ENCODE peak calls at places on chromosome 4, in seven cellular contexts. One of them, this sample, is unnamed.

GRCh38 chr4:141763373-141763772 is 127.0 kb downstream of the IL15 start:
- DNase-seq in prostate gland: no peak
- DNase-seq in A549: no peak
- DNase-seq in right cardiac atrium: no peak
- DNase-seq in kidney: no peak
- DNase-seq in heart left ventricle: no peak
- DNase-seq in tibial nerve: no peak
- DNase-seq in this sample: no peak

GRCh38 chr4:108466936-108467902 is 153.2 kb upstream of the RPL34 start:
- DNase-seq in prostate gland: no peak
- DNase-seq in A549: no peak
- DNase-seq in right cardiac atrium: no peak
- DNase-seq in kidney: no peak
- DNase-seq in heart left ventricle: no peak
- DNase-seq in tibial nerve: no peak
- DNase-seq in this sample: no peak

GRCh38 chr4:112063260-112063659 is 82.0 kb upstream of the FAM241A start:
- DNase-seq in prostate gland: no peak
- DNase-seq in A549: no peak
- DNase-seq in right cardiac atrium: no peak
- DNase-seq in kidney: no peak
- DNase-seq in heart left ventricle: no peak
- DNase-seq in tibial nerve: no peak
- DNase-seq in this sample: no peak

GRCh38 chr4:156642161-156642560 is 329.4 kb downstream of the PDGFC start:
- DNase-seq in prostate gland: no peak
- DNase-seq in A549: no peak
- DNase-seq in right cardiac atrium: no peak
- DNase-seq in kidney: no peak
- DNase-seq in heart left ventricle: no peak
- DNase-seq in tibial nerve: no peak
- DNase-seq in this sample: no peak

GRCh38 chr4:47643845-47644244 is 158.8 kb downstream of the ATP10D start:
- DNase-seq in prostate gland: no peak
- DNase-seq in A549: no peak
- DNase-seq in right cardiac atrium: no peak
- DNase-seq in kidney: no peak
- DNase-seq in heart left ventricle: no peak
- DNase-seq in tibial nerve: no peak
- DNase-seq in this sample: no peak

GRCh38 chr4:75547647-75548387 is 8.0 kb upstream of the ODAPH start:
- DNase-seq in prostate gland: no peak
- DNase-seq in A549: peak; percentile 24
- DNase-seq in right cardiac atrium: peak; percentile 74
- DNase-seq in kidney: peak; percentile 76
- DNase-seq in heart left ventricle: peak; percentile 66
- DNase-seq in tibial nerve: peak; percentile 28
- DNase-seq in this sample: no peak

GRCh38 chr4:109294006-109294405 is 8.5 kb downstream of the COL25A1 start:
- DNase-seq in prostate gland: no peak
- DNase-seq in A549: peak; percentile 6
- DNase-seq in right cardiac atrium: no peak
- DNase-seq in kidney: no peak
- DNase-seq in heart left ventricle: peak; percentile 24
- DNase-seq in tibial nerve: no peak
- DNase-seq in this sample: no peak

GRCh38 chr4:67750691-67751090 is 3.5 kb downstream of the GNRHR start:
- DNase-seq in prostate gland: no peak
- DNase-seq in A549: no peak
- DNase-seq in right cardiac atrium: no peak
- DNase-seq in kidney: no peak
- DNase-seq in heart left ventricle: no peak
- DNase-seq in tibial nerve: no peak
- DNase-seq in this sample: no peak

GRCh38 chr4:97139796-97140195 is 1003.5 kb downstream of the STPG2 start:
- DNase-seq in prostate gland: no peak
- DNase-seq in A549: no peak
- DNase-seq in right cardiac atrium: no peak
- DNase-seq in kidney: no peak
- DNase-seq in heart left ventricle: no peak
- DNase-seq in tibial nerve: no peak
- DNase-seq in this sample: no peak

GRCh38 chr4:117134386-117134785 is 49.0 kb upstream of the TRAM1L1 start:
- DNase-seq in prostate gland: no peak
- DNase-seq in A549: peak; percentile 36
- DNase-seq in right cardiac atrium: no peak
- DNase-seq in kidney: no peak
- DNase-seq in heart left ventricle: no peak
- DNase-seq in tibial nerve: no peak
- DNase-seq in this sample: no peak

GRCh38 chr4:8304827-8305695 is 35.5 kb downstream of the HTRA3 start:
- DNase-seq in prostate gland: no peak
- DNase-seq in A549: no peak
- DNase-seq in right cardiac atrium: peak; percentile 30
- DNase-seq in kidney: no peak
- DNase-seq in heart left ventricle: no peak
- DNase-seq in tibial nerve: no peak
- DNase-seq in this sample: no peak

GRCh38 chr4:153247116-153247490 is 42.9 kb downstream of the TRIM2 start:
- DNase-seq in prostate gland: no peak
- DNase-seq in A549: no peak
- DNase-seq in right cardiac atrium: no peak
- DNase-seq in kidney: no peak
- DNase-seq in heart left ventricle: no peak
- DNase-seq in tibial nerve: no peak
- DNase-seq in this sample: no peak
- H3K27ac ChIP-seq in prostate gland: no peak overlapping the region
- H3K27ac ChIP-seq in A549: no peak overlapping the region
- H3K27ac ChIP-seq in right cardiac atrium: peak overlapping the region; percentile 28
- H3K27ac ChIP-seq in kidney: no peak overlapping the region
- H3K27ac ChIP-seq in heart left ventricle: no peak overlapping the region
- H3K27ac ChIP-seq in tibial nerve: no peak overlapping the region
- H3K27ac ChIP-seq in this sample: no peak overlapping the region

GRCh38 chr4:186146443-186146842 is 41.9 kb downstream of the FAM149A start:
- DNase-seq in prostate gland: no peak
- DNase-seq in A549: no peak
- DNase-seq in right cardiac atrium: no peak
- DNase-seq in kidney: no peak
- DNase-seq in heart left ventricle: no peak
- DNase-seq in tibial nerve: no peak
- DNase-seq in this sample: no peak

GRCh38 chr4:186149872-186150271 is 41.5 kb upstream of the CYP4V2 start:
- DNase-seq in prostate gland: no peak
- DNase-seq in A549: peak; percentile 53
- DNase-seq in right cardiac atrium: peak; percentile 91
- DNase-seq in kidney: peak; percentile 87
- DNase-seq in heart left ventricle: peak; percentile 81
- DNase-seq in tibial nerve: peak; percentile 28
- DNase-seq in this sample: no peak

GRCh38 chr4:186150926-186151325 is 40.4 kb upstream of the CYP4V2 start:
- DNase-seq in prostate gland: no peak
- DNase-seq in A549: no peak
- DNase-seq in right cardiac atrium: no peak
- DNase-seq in kidney: peak; percentile 54
- DNase-seq in heart left ventricle: no peak
- DNase-seq in tibial nerve: no peak
- DNase-seq in this sample: no peak

GRCh38 chr4:186148335-186148975 is 42.9 kb upstream of the CYP4V2 start:
- DNase-seq in prostate gland: no peak
- DNase-seq in A549: no peak
- DNase-seq in right cardiac atrium: no peak
- DNase-seq in kidney: no peak
- DNase-seq in heart left ventricle: no peak
- DNase-seq in tibial nerve: no peak
- DNase-seq in this sample: no peak

GRCh38 chr4:186151499-186151898 is 39.9 kb upstream of the CYP4V2 start:
- DNase-seq in prostate gland: no peak
- DNase-seq in A549: no peak
- DNase-seq in right cardiac atrium: no peak
- DNase-seq in kidney: no peak
- DNase-seq in heart left ventricle: no peak
- DNase-seq in tibial nerve: no peak
- DNase-seq in this sample: no peak
- H3K4me1 ChIP-seq in prostate gland: no peaks in the 10 kb centered on the region
- H3K4me1 ChIP-seq in A549: peaks cover 11% of the 10 kb centered on the region
- H3K4me1 ChIP-seq in right cardiac atrium: no peaks in the 10 kb centered on the region
- H3K4me1 ChIP-seq in kidney: peaks cover 7% of the 10 kb centered on the region
- H3K4me1 ChIP-seq in heart left ventricle: peaks cover 10% of the 10 kb centered on the region
- H3K4me1 ChIP-seq in tibial nerve: no peaks in the 10 kb centered on the region
- H3K4me1 ChIP-seq in this sample: no peaks in the 10 kb centered on the region

GRCh38 chr4:128758314-128758922 is 51.1 kb upstream of the JADE1 start:
- DNase-seq in prostate gland: no peak
- DNase-seq in A549: no peak
- DNase-seq in right cardiac atrium: no peak
- DNase-seq in kidney: no peak
- DNase-seq in heart left ventricle: no peak
- DNase-seq in tibial nerve: no peak
- DNase-seq in this sample: no peak
- H3K27ac ChIP-seq in prostate gland: no peak overlapping the region
- H3K27ac ChIP-seq in A549: no peak overlapping the region
- H3K27ac ChIP-seq in right cardiac atrium: no peak overlapping the region
- H3K27ac ChIP-seq in kidney: no peak overlapping the region
- H3K27ac ChIP-seq in heart left ventricle: no peak overlapping the region
- H3K27ac ChIP-seq in tibial nerve: no peak overlapping the region
- H3K27ac ChIP-seq in this sample: no peak overlapping the region

DNA sequence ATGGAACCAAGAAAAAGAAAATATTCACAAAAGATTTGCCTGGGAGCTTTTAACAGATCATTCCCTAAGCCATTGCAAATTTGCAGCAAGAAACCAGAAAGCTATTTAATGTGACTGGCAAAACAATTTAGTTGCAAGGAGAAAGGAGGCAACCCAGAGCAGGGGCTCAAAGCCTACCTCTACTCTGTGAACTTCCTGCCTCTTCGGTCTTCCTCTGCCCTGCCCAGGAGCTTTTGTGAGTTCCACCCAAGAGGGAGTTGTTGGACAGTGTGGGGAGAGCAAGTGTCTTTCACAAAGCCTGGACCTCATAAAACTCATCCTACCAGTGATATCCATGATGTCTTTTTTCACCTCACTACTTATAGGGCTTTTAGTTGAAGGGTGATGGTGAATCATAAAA is 107.4 kb downstream of the AFF1 start:
- DNase-seq in prostate gland: no peak
- DNase-seq in A549: no peak
- DNase-seq in right cardiac atrium: no peak
- DNase-seq in kidney: no peak
- DNase-seq in heart left ventricle: no peak
- DNase-seq in tibial nerve: no peak
- DNase-seq in this sample: no peak
- H3K4me1 ChIP-seq in prostate gland: peaks cover 3% of the 10 kb centered on the region
- H3K4me1 ChIP-seq in A549: peaks cover 41% of the 10 kb centered on the region
- H3K4me1 ChIP-seq in right cardiac atrium: peaks cover 41% of the 10 kb centered on the region
- H3K4me1 ChIP-seq in kidney: peaks cover 63% of the 10 kb centered on the region
- H3K4me1 ChIP-seq in heart left ventricle: peaks cover 96% of the 10 kb centered on the region
- H3K4me1 ChIP-seq in tibial nerve: peaks cover 7% of the 10 kb centered on the region
- H3K4me1 ChIP-seq in this sample: peaks cover 59% of the 10 kb centered on the region